ENCODE peak calls at places on chromosomes 12 and 14, in nine cellular contexts. One of them, this sample, is unnamed.

GRCh38 chr12:76284816-76285750 is 63.1 kb downstream of the BBS10 start:
- DNase-seq in AG09319: peak
- DNase-seq in heart right ventricle: no peak
- DNase-seq in foreskin fibroblast: peak
- DNase-seq in mammary epithelial cell: no peak
- DNase-seq in GM12865: no peak
- DNase-seq in type B pancreatic cell: no peak
- DNase-seq in nephron progenitor cell: no peak
- DNase-seq in dorsolateral prefrontal cortex: no peak
- DNase-seq in this sample: no peak

GRCh38 chr14:89826581-89826980 is 127.9 kb downstream of the EFCAB11 start:
- DNase-seq in AG09319: no peak
- DNase-seq in heart right ventricle: no peak
- DNase-seq in foreskin fibroblast: no peak
- DNase-seq in mammary epithelial cell: peak
- DNase-seq in GM12865: no peak
- DNase-seq in type B pancreatic cell: no peak
- DNase-seq in nephron progenitor cell: no peak
- DNase-seq in dorsolateral prefrontal cortex: no peak
- DNase-seq in this sample: no peak

GRCh38 chr14:54773171-54774006 is 129.2 kb downstream of the GCH1 start:
- DNase-seq in AG09319: peak
- DNase-seq in heart right ventricle: peak
- DNase-seq in foreskin fibroblast: peak
- DNase-seq in mammary epithelial cell: peak
- DNase-seq in GM12865: peak
- DNase-seq in type B pancreatic cell: peak
- DNase-seq in nephron progenitor cell: peak
- DNase-seq in dorsolateral prefrontal cortex: peak
- DNase-seq in this sample: peak

GRCh38 chr12:125804660-125805059 is 739.4 kb downstream of the AACS start:
- DNase-seq in AG09319: no peak
- DNase-seq in heart right ventricle: no peak
- DNase-seq in foreskin fibroblast: no peak
- DNase-seq in mammary epithelial cell: no peak
- DNase-seq in GM12865: no peak
- DNase-seq in type B pancreatic cell: no peak
- DNase-seq in nephron progenitor cell: no peak
- DNase-seq in dorsolateral prefrontal cortex: no peak
- DNase-seq in this sample: no peak

GRCh38 chr12:18907154-18907553 is 169.2 kb downstream of the CAPZA3 start:
- DNase-seq in AG09319: no peak
- DNase-seq in heart right ventricle: no peak
- DNase-seq in foreskin fibroblast: no peak
- DNase-seq in mammary epithelial cell: no peak
- DNase-seq in GM12865: no peak
- DNase-seq in type B pancreatic cell: no peak
- DNase-seq in nephron progenitor cell: no peak
- DNase-seq in dorsolateral prefrontal cortex: no peak
- DNase-seq in this sample: no peak

GRCh38 chr12:131723532-131723931 is 12.6 kb downstream of the SFSWAP start:
- DNase-seq in AG09319: no peak
- DNase-seq in heart right ventricle: no peak
- DNase-seq in foreskin fibroblast: no peak
- DNase-seq in mammary epithelial cell: no peak
- DNase-seq in GM12865: no peak
- DNase-seq in type B pancreatic cell: no peak
- DNase-seq in nephron progenitor cell: no peak
- DNase-seq in dorsolateral prefrontal cortex: no peak
- DNase-seq in this sample: no peak

GRCh38 chr12:43406797-43407196 is 145.2 kb downstream of the ADAMTS20 start:
- DNase-seq in AG09319: no peak
- DNase-seq in heart right ventricle: no peak
- DNase-seq in foreskin fibroblast: no peak
- DNase-seq in mammary epithelial cell: no peak
- DNase-seq in GM12865: no peak
- DNase-seq in type B pancreatic cell: no peak
- DNase-seq in nephron progenitor cell: no peak
- DNase-seq in dorsolateral prefrontal cortex: no peak
- DNase-seq in this sample: no peak

GRCh38 chr14:32813401-32813800 is 125.3 kb upstream of the NPAS3 start:
- DNase-seq in AG09319: no peak
- DNase-seq in heart right ventricle: no peak
- DNase-seq in foreskin fibroblast: no peak
- DNase-seq in mammary epithelial cell: no peak
- DNase-seq in GM12865: no peak
- DNase-seq in type B pancreatic cell: no peak
- DNase-seq in nephron progenitor cell: no peak
- DNase-seq in dorsolateral prefrontal cortex: no peak
- DNase-seq in this sample: no peak

DNA sequence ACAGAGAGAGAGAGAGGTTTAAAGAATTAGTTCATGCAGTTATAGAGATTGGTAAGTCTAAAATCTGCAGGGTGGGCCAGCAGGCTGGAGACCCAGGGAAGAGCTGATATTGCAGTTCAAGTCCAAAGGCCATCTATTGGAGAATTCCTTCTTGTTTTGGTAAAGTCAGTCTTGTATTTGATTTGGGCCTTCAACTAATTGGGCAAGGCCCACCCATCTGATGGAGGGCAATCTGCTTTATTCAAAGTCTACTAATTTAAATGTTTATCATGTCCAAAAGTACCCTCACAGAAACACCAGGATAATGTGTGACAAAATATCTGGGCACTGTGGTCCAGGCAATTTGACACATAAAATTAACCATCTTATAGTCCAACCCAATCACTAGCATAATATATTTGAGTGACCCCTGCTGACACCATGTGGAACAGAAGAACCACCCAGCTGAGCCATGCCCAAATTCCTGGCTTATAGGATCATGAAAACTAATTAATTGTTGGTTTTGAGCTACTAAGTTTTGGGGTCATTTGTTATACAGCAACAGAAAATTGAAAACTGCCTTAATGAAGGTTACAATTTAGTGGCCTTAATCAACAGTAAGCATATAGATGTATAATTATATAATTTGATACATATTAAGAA is 109.1 kb upstream of the PLXNC1 start:
- DNase-seq in AG09319: no peak
- DNase-seq in heart right ventricle: no peak
- DNase-seq in foreskin fibroblast: no peak
- DNase-seq in mammary epithelial cell: no peak
- DNase-seq in GM12865: no peak
- DNase-seq in type B pancreatic cell: no peak
- DNase-seq in nephron progenitor cell: no peak
- DNase-seq in dorsolateral prefrontal cortex: no peak
- DNase-seq in this sample: no peak
- TF ChIP-seq CTCF in AG09319: no peak
- TF ChIP-seq CTCF in heart right ventricle: no peak
- TF ChIP-seq CTCF in foreskin fibroblast: no peak
- TF ChIP-seq CTCF in mammary epithelial cell: no peak
- TF ChIP-seq CTCF in GM12865: no peak
- TF ChIP-seq CTCF in type B pancreatic cell: no peak
- TF ChIP-seq CTCF in nephron progenitor cell: no peak
- TF ChIP-seq CTCF in dorsolateral prefrontal cortex: no peak
- TF ChIP-seq CTCF in this sample: no peak

GRCh38 chr12:49623142-49623899 is at the start of gene PRPF40B:
- DNase-seq in AG09319: peak
- DNase-seq in heart right ventricle: peak
- DNase-seq in foreskin fibroblast: peak
- DNase-seq in mammary epithelial cell: peak
- DNase-seq in GM12865: peak
- DNase-seq in type B pancreatic cell: peak
- DNase-seq in nephron progenitor cell: peak
- DNase-seq in dorsolateral prefrontal cortex: peak
- DNase-seq in this sample: peak
- TF ChIP-seq CTCF in AG09319: peak
- TF ChIP-seq CTCF in heart right ventricle: peak
- TF ChIP-seq CTCF in foreskin fibroblast: peak
- TF ChIP-seq CTCF in mammary epithelial cell: peak
- TF ChIP-seq CTCF in GM12865: peak
- TF ChIP-seq CTCF in type B pancreatic cell: peak
- TF ChIP-seq CTCF in nephron progenitor cell: peak
- TF ChIP-seq CTCF in dorsolateral prefrontal cortex: no peak
- TF ChIP-seq CTCF in this sample: peak

DNA sequence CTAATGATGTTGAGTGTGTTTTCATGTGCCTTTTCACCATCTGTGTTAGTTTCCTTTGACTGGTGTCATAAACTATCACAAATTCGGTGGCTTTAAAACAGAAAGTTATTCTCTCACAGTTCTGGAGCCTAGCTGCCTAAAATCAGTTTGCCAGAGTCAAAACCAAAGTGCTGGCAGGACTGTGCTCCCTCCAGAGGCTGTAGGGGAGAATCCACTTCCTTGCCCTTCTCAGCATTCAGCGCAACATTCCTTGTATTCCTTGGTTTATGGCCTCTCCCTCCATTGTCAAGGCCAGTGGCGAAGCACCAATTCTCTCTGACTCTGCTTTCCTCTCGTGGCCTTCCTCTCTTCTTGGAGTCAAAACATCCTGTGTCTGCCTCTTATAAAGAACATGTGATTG is 174.2 kb upstream of the PDE3A start:
- DNase-seq in AG09319: no peak
- DNase-seq in heart right ventricle: no peak
- DNase-seq in foreskin fibroblast: peak
- DNase-seq in mammary epithelial cell: no peak
- DNase-seq in GM12865: no peak
- DNase-seq in type B pancreatic cell: no peak
- DNase-seq in nephron progenitor cell: peak
- DNase-seq in dorsolateral prefrontal cortex: no peak
- DNase-seq in this sample: no peak
- TF ChIP-seq CTCF in AG09319: peak
- TF ChIP-seq CTCF in heart right ventricle: peak
- TF ChIP-seq CTCF in foreskin fibroblast: peak
- TF ChIP-seq CTCF in mammary epithelial cell: no peak
- TF ChIP-seq CTCF in GM12865: no peak
- TF ChIP-seq CTCF in type B pancreatic cell: peak
- TF ChIP-seq CTCF in nephron progenitor cell: peak
- TF ChIP-seq CTCF in dorsolateral prefrontal cortex: no peak
- TF ChIP-seq CTCF in this sample: no peak

GRCh38 chr12:68378859-68379628 is 46.9 kb upstream of the MDM1 start:
- DNase-seq in AG09319: peak
- DNase-seq in heart right ventricle: no peak
- DNase-seq in foreskin fibroblast: peak
- DNase-seq in mammary epithelial cell: no peak
- DNase-seq in GM12865: no peak
- DNase-seq in type B pancreatic cell: no peak
- DNase-seq in nephron progenitor cell: no peak
- DNase-seq in dorsolateral prefrontal cortex: no peak
- DNase-seq in this sample: no peak
- TF ChIP-seq CTCF in AG09319: no peak
- TF ChIP-seq CTCF in heart right ventricle: no peak
- TF ChIP-seq CTCF in foreskin fibroblast: no peak
- TF ChIP-seq CTCF in mammary epithelial cell: no peak
- TF ChIP-seq CTCF in GM12865: no peak
- TF ChIP-seq CTCF in type B pancreatic cell: no peak
- TF ChIP-seq CTCF in nephron progenitor cell: no peak
- TF ChIP-seq CTCF in dorsolateral prefrontal cortex: no peak
- TF ChIP-seq CTCF in this sample: no peak

DNA sequence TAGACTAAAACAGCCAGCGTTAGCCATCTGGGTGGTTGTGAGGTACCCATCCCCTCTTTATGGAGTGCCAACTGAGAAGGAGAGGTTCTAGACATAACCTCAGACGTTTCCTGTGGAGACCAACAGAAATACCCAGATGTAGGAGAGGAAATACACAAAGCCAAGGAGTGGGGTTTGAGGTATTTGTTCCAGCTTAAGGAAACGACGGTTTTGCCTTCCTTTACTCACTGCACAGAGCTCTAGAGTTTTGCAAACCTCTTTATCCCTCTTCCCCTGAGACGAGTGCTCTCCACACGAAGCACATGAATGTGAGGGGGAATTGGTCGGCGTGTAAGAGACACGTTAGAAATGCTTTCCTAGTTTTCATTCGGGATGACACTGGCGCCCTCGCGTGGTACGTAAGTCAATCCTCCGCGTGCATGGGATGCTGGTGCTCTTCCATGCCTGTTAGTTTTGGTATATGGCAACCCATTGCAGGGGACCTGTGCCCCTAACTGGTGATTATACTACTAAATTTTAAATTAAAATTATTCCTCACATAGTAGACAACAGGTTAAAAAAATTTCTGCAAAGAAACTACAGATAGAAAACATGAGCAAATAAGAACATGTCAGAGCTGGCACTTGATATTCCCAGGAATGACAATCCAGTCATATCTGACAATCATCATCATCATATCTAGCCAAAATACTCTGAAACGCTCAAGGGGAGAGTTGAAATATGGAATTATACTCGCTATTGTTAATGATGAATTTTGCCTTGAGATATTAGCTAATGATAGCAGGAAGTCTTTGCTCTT is 121.7 kb downstream of the PPM1H start:
- DNase-seq in AG09319: peak
- DNase-seq in heart right ventricle: peak
- DNase-seq in foreskin fibroblast: peak
- DNase-seq in mammary epithelial cell: peak
- DNase-seq in GM12865: peak
- DNase-seq in type B pancreatic cell: no peak
- DNase-seq in nephron progenitor cell: peak
- DNase-seq in dorsolateral prefrontal cortex: peak
- DNase-seq in this sample: peak
- TF ChIP-seq CTCF in AG09319: peak
- TF ChIP-seq CTCF in heart right ventricle: peak
- TF ChIP-seq CTCF in foreskin fibroblast: peak
- TF ChIP-seq CTCF in mammary epithelial cell: peak
- TF ChIP-seq CTCF in GM12865: peak
- TF ChIP-seq CTCF in type B pancreatic cell: peak
- TF ChIP-seq CTCF in nephron progenitor cell: peak
- TF ChIP-seq CTCF in dorsolateral prefrontal cortex: peak
- TF ChIP-seq CTCF in this sample: peak

DNA sequence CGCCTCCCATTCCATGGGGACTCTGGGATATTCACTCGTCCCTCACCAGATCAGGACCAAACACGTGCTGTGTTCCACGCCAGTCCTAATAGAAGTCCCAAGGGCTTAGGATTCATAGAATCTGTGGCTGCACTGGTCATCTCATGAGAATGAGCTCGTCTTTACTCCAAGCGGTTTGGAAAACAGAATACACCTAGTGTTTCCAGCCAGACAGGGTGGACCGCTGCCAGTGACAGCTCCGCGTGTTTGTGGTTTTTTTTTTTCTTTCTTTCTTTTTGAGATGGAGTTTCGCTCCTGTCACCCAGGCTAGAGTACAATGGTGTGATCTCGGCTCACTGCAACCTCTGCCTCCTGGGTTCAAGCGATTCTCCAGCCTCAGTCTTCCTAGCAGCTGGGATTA is 75.1 kb downstream of the GLT1D1 start:
- DNase-seq in AG09319: no peak
- DNase-seq in heart right ventricle: no peak
- DNase-seq in foreskin fibroblast: no peak
- DNase-seq in mammary epithelial cell: no peak
- DNase-seq in GM12865: no peak
- DNase-seq in type B pancreatic cell: no peak
- DNase-seq in nephron progenitor cell: no peak
- DNase-seq in dorsolateral prefrontal cortex: no peak
- DNase-seq in this sample: no peak
- TF ChIP-seq CTCF in AG09319: no peak
- TF ChIP-seq CTCF in heart right ventricle: no peak
- TF ChIP-seq CTCF in foreskin fibroblast: no peak
- TF ChIP-seq CTCF in mammary epithelial cell: no peak
- TF ChIP-seq CTCF in GM12865: no peak
- TF ChIP-seq CTCF in type B pancreatic cell: no peak
- TF ChIP-seq CTCF in nephron progenitor cell: no peak
- TF ChIP-seq CTCF in dorsolateral prefrontal cortex: no peak
- TF ChIP-seq CTCF in this sample: no peak